ENCODE peak calls at places on chromosomes 6 and 20, in five cellular contexts. V is fibroblast of mammary gland, C is SK-N-SH, I is fibroblast of pulmonary artery, E is mammary epithelial cell. L is an unnamed sample.
A peak's percentile ranks its signal among the peaks of the same experiment; 100 is the strongest.

GRCh38 chr6:22785036-22785435 is 215.7 kb downstream of the HDGFL1 start:
- DNase-seq in E (no peak), I (peak; percentile 13), V (no peak), C (peak; percentile 6), L (no peak)

GRCh38 chr20:21918398-21918797 is 212.9 kb downstream of the PAX1 start:
- DNase-seq in I (no peak), E (no peak), C (no peak), V (no peak), L (no peak)

GRCh38 chr6:90478789-90479602 is 107.9 kb downstream of the MAP3K7 start:
- DNase-seq in I (peak; percentile 96), V (peak; percentile 96), E (peak; percentile 93), C (peak; percentile 79), L (peak; percentile 87)

GRCh38 chr20:39633689-39634088 is 671.5 kb downstream of the DHX35 start:
- DNase-seq in C (no peak), V (no peak), I (no peak), E (no peak), L (no peak)

GRCh38 chr20:49724637-49725606 is 11.2 kb upstream of the B4GALT5 start:
- DNase-seq in C (no peak), E (peak; percentile 14), V (peak; percentile 59), I (peak; percentile 80), L (no peak)

GRCh38 chr20:37846573-37846972 is 56.4 kb upstream of the VSTM2L start:
- DNase-seq in C (no peak), E (no peak), I (no peak), V (no peak), L (no peak)

GRCh38 chr6:68077661-68078060 is 557.4 kb upstream of the ADGRB3 start:
- DNase-seq in C (no peak), E (no peak), V (no peak), I (no peak), L (no peak)

GRCh38 chr6:123022980-123023379 is 26.9 kb downstream of the CLVS2 start:
- DNase-seq in C (no peak), V (peak; percentile 28), I (peak; percentile 41), E (peak; percentile 10), L (no peak)

GRCh38 chr20:13147071-13147961 is 73.8 kb upstream of the ISM1 start:
- DNase-seq in V (no peak), I (no peak), C (no peak), E (no peak), L (no peak)

GRCh38 chr6:87364602-87365252 is 20.1 kb downstream of the C6orf163 start:
- DNase-seq in I (no peak), C (peak; percentile 43), V (no peak), E (no peak), L (no peak)

GRCh38 chr6:93786474-93787330 is 367.3 kb upstream of the EPHA7 start:
- DNase-seq in I (no peak), C (no peak), E (no peak), V (peak; percentile 63), L (no peak)

GRCh38 chr6:36040958-36041357 is 13.3 kb downstream of the MAPK14 start:
- DNase-seq in C (no peak), I (no peak), V (no peak), E (no peak), L (no peak)

GRCh38 chr20:2108987-2109386 is 7.4 kb downstream of the STK35 start:
- DNase-seq in I (peak; percentile 70), V (peak; percentile 69), C (no peak), E (peak; percentile 83), L (no peak)

GRCh38 chr6:163416640-163417253 is 2.2 kb downstream of the QKI start:
- DNase-seq in I (peak; percentile 92), V (peak; percentile 87), C (no peak), E (peak; percentile 79), L (no peak)

GRCh38 chr6:154112181-154112809 is 73.3 kb downstream of the OPRM1 start:
- DNase-seq in V (peak; percentile 4), C (no peak), E (peak; percentile 94), I (no peak), L (no peak)

GRCh38 chr20:17710379-17711305 is 10.9 kb downstream of the BANF2 start:
- DNase-seq in E (no peak), I (peak; percentile 32), V (peak; percentile 28), C (no peak), L (no peak)

GRCh38 chr6:108078191-108078590 is 3.6 kb upstream of the OSTM1 start:
- DNase-seq in V (no peak), E (no peak), C (no peak), I (no peak), L (no peak)

GRCh38 chr6:144675231-144675861 is 390.2 kb downstream of the UTRN start:
- DNase-seq in C (no peak), I (peak; percentile 65), V (peak; percentile 31), E (peak; percentile 93), L (no peak)

GRCh38 chr6:107064579-107065065 is 36.6 kb downstream of the MTRES1 start:
- DNase-seq in V (peak; percentile 83), I (peak; percentile 79), E (peak; percentile 62), C (no peak), L (peak; percentile 28)

GRCh38 chr6:109096198-109096597 is 891 bp downstream of the CEP57L1 start:
- DNase-seq in V (peak; percentile 56), I (no peak), E (no peak), C (no peak), L (no peak)
- H3K4me3 ChIP-seq in V (peak overlapping the region; percentile 86), I (peak overlapping the region; percentile 71), E (peak overlapping the region; percentile 90), C (peak overlapping the region; percentile 90), L (peak overlapping the region; percentile 96)

GRCh38 chr6:7111095-7111690 is 3.4 kb downstream of the RREB1 start:
- DNase-seq in I (no peak), C (no peak), V (no peak), E (no peak), L (no peak)
- H3K4me3 ChIP-seq in I (no peak overlapping the region), C (no peak overlapping the region), V (no peak overlapping the region), E (no peak overlapping the region), L (no peak overlapping the region)

GRCh38 chr6:16737389-16737788 is 23.9 kb downstream of the ATXN1 start:
- DNase-seq in E (peak; percentile 42), V (peak; percentile 48), C (no peak), I (peak; percentile 65), L (no peak)
- H3K4me3 ChIP-seq in E (no peak overlapping the region), V (no peak overlapping the region), C (peak overlapping the region; percentile 24), I (no peak overlapping the region), L (no peak overlapping the region)

GRCh38 chr20:53752583-53752970 is 158.9 kb upstream of the ZNF217 start:
- DNase-seq in E (no peak), I (no peak), V (no peak), C (no peak), L (no peak)

GRCh38 chr20:53748821-53749402 is 155.3 kb upstream of the ZNF217 start:
- DNase-seq in E (peak; percentile 7), I (peak; percentile 71), C (no peak), V (peak; percentile 56), L (no peak)

GRCh38 chr20:53751394-53752368 is 158.0 kb upstream of the ZNF217 start:
- DNase-seq in V (no peak), E (no peak), C (no peak), I (no peak), L (peak; percentile 21)

GRCh38 chr20:53749499-53749898 is 155.9 kb upstream of the ZNF217 start:
- DNase-seq in V (no peak), C (no peak), E (no peak), I (no peak), L (no peak)

GRCh38 chr20:53750827-53751393 is 157.3 kb upstream of the ZNF217 start:
- DNase-seq in C (peak; percentile 70), V (peak; percentile 75), I (peak; percentile 83), E (no peak), L (no peak)
- H3K4me3 ChIP-seq in C (no peak overlapping the region), V (no peak overlapping the region), I (no peak overlapping the region), E (no peak overlapping the region), L (no peak overlapping the region)

GRCh38 chr20:57397004-57397692 is 6.0 kb downstream of the RBM38 start:
- DNase-seq in E (no peak), I (no peak), C (no peak), V (no peak), L (no peak)

GRCh38 chr20:57398231-57398821 is 7.1 kb downstream of the RBM38 start:
- DNase-seq in C (no peak), V (no peak), E (no peak), I (no peak), L (peak; percentile 67)

GRCh38 chr20:57396638-57397003 is 5.4 kb downstream of the RBM38 start:
- DNase-seq in C (no peak), V (no peak), I (no peak), E (no peak), L (no peak)

GRCh38 chr20:57398901-57399535 is 7.8 kb downstream of the RBM38 start:
- DNase-seq in E (no peak), C (no peak), I (no peak), V (no peak), L (no peak)

DNA sequence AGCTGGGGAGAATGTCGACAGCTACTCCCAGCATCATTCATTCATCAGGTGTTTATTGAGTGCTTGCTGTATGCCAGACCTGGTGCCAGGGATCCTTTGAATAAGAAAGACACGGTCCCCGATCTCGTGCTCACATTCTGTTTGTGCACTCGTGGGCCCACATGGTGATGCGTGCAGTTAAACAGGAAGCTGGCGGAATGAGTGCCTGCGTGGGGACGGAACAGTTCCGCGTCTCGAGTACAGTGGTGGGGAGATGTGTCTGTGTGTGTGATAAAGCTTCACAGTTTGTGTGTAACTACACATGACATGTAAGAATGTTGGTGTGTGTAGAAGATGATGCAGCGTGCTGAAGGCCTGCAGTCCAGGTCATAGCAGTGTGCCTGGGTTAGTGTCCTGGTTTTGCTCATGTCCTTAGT is 6.5 kb downstream of the RBM38 start:
- DNase-seq in V (no peak), C (no peak), I (no peak), E (no peak), L (peak; percentile 38)
- H3K4me3 ChIP-seq in V (no peak overlapping the region), C (no peak overlapping the region), I (no peak overlapping the region), E (no peak overlapping the region), L (peak overlapping the region; percentile 3)

GRCh38 chr20:3660262-3661059 is 2.7 kb downstream of the GFRA4 start:
- DNase-seq in V (no peak), C (peak; percentile 53), I (no peak), E (no peak), L (no peak)
- H3K4me3 ChIP-seq in V (no peak overlapping the region), C (no peak overlapping the region), I (no peak overlapping the region), E (no peak overlapping the region), L (no peak overlapping the region)

GRCh38 chr6:158018851-158019361 is 37.2 kb downstream of the SYNJ2 start:
- DNase-seq in I (peak; percentile 75), E (no peak), C (no peak), V (peak; percentile 73), L (no peak)

GRCh38 chr6:158017621-158018369 is 36.1 kb downstream of the SYNJ2 start:
- DNase-seq in V (no peak), I (no peak), E (no peak), C (no peak), L (no peak)

GRCh38 chr6:158019416-158019815 is 37.8 kb downstream of the SYNJ2 start:
- DNase-seq in I (no peak), V (no peak), C (no peak), E (no peak), L (no peak)

GRCh38 chr6:158016571-158017383 is 35.1 kb downstream of the SYNJ2 start:
- DNase-seq in C (no peak), E (no peak), V (no peak), I (no peak), L (no peak)

DNA sequence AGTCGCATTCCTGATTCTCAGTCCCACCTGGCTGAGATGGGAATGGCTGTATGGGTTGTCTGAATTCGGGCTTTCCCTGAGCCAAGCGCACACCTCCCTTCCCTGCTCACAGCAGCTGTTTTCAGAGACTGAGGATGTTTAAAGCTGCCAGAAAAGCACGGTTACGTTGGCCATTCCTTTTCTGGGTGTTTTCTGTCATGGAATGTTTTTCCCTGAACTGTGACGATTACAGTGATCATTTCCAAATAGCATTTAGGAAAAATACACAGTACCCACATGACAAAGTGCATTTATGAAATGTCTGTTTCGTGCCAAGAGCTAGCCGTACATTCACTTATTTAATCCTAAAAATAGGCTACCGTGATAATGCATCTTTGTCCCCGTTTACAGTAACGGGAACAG is 36.7 kb downstream of the SYNJ2 start:
- DNase-seq in V (peak; percentile 45), E (no peak), C (no peak), I (peak; percentile 83), L (no peak)
- H3K4me3 ChIP-seq in V (no peak overlapping the region), E (no peak overlapping the region), C (no peak overlapping the region), I (no peak overlapping the region), L (no peak overlapping the region)